ENCODE peak calls at places on chromosomes 13 and 19, in seven cellular contexts. E is neural progenitor cell, P is GM20000, N is fibroblast of the aortic adventitia, D is WTC11, L is endothelial cell, C is A549. V is an unnamed sample.

GRCh38 chr19:42290523-42291436 is 11.2 kb upstream of the PRR19 start:
- DNase-seq in E (peak), P (peak), N (no peak), D (no peak), L (peak), C (peak), V (peak)

GRCh38 chr13:61358599-61358998 is 57.0 kb downstream of the PCDH20 start:
- DNase-seq in E (no peak), P (no peak), N (no peak), D (no peak), L (no peak), C (no peak), V (no peak)

GRCh38 chr13:112605531-112605990 is 17.6 kb upstream of the TUBGCP3 start:
- DNase-seq in E (no peak), P (no peak), N (no peak), D (no peak), L (no peak), C (no peak), V (no peak)

GRCh38 chr19:40806385-40807146 is 7.6 kb downstream of the EGLN2 start:
- DNase-seq in E (peak), P (peak), N (peak), D (peak), L (peak), C (peak), V (no peak)

GRCh38 chr19:13056052-13056660 is 46.5 kb downstream of the LYL1 start:
- DNase-seq in E (peak), P (no peak), N (peak), D (peak), L (no peak), C (no peak), V (peak)

GRCh38 chr19:42092350-42092749 is 16.4 kb downstream of the ZNF574 start:
- DNase-seq in E (no peak), P (peak), N (no peak), D (peak), L (peak), C (peak), V (peak)

GRCh38 chr13:33560722-33561121 is 257.2 kb upstream of the RFC3 start:
- DNase-seq in E (no peak), P (no peak), N (peak), D (no peak), L (no peak), C (no peak), V (no peak)

GRCh38 chr13:69199664-69200063 is 908.0 kb upstream of the ATXN8OS start:
- DNase-seq in E (peak), P (no peak), N (no peak), D (no peak), L (no peak), C (no peak), V (no peak)

GRCh38 chr13:46307554-46307953 is 79.5 kb downstream of the RUBCNL start:
- DNase-seq in E (no peak), P (no peak), N (no peak), D (no peak), L (no peak), C (no peak), V (no peak)

GRCh38 chr19:18522124-18522861 is 423 bp upstream of the ELL start:
- DNase-seq in E (peak), P (peak), N (peak), D (peak), L (peak), C (peak), V (peak)
- TF ChIP-seq CTCF in E (no peak), P (no peak), N (peak), D (no peak), L (no peak), C (no peak), V (no peak)

GRCh38 chr19:9885077-9885552 is 50.0 kb downstream of the PIN1 start:
- DNase-seq in E (no peak), P (no peak), N (peak), D (no peak), L (peak), C (no peak), V (no peak)
- TF ChIP-seq CTCF in E (peak), P (no peak), N (peak), D (no peak), L (peak), C (no peak), V (no peak)

DNA sequence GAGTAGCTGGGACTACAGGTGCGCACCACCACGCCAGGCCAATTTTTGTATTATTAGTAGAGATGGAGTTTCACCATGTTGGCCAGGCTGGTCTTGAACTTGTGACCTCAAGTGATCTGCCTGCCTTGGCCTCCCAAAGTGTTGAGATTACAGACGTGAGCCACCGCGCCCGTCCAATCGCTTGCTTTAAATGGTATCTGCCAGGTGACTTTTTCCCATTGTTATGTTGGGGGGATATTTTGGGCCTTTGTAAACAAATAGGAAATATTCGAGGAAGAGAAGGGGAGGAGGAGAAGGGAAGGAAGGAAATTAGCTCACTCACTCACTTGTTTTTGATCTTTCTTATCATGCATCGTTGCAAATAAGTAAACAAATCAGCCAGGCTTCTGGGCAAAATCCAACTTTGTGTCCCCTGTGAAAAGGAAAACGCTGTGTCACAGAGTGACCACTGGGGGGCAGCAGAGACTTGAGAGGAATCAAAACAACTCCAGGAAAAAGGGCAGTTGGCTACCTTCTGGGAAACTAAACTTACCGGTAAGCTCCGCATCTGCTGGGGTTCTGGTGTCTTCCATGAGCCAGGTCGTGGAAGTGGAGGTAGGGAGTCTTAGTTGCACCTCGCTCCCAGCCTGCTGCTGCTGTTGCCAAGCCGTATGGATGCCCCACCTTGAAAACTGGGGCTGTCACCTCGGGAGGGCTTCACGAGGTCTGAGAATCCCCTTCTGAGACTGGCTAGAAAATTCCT is 9.3 kb upstream of the RANBP3 start:
- DNase-seq in E (peak), P (peak), N (peak), D (peak), L (peak), C (peak), V (peak)
- TF ChIP-seq CTCF in E (peak), P (peak), N (peak), D (peak), L (peak), C (peak), V (peak)

GRCh38 chr19:49983645-49984229 is 22.8 kb upstream of the SIGLEC11 start:
- DNase-seq in E (peak), P (peak), N (peak), D (peak), L (peak), C (peak), V (peak)
- TF ChIP-seq CTCF in E (peak), P (peak), N (peak), D (peak), L (peak), C (peak), V (peak)

DNA sequence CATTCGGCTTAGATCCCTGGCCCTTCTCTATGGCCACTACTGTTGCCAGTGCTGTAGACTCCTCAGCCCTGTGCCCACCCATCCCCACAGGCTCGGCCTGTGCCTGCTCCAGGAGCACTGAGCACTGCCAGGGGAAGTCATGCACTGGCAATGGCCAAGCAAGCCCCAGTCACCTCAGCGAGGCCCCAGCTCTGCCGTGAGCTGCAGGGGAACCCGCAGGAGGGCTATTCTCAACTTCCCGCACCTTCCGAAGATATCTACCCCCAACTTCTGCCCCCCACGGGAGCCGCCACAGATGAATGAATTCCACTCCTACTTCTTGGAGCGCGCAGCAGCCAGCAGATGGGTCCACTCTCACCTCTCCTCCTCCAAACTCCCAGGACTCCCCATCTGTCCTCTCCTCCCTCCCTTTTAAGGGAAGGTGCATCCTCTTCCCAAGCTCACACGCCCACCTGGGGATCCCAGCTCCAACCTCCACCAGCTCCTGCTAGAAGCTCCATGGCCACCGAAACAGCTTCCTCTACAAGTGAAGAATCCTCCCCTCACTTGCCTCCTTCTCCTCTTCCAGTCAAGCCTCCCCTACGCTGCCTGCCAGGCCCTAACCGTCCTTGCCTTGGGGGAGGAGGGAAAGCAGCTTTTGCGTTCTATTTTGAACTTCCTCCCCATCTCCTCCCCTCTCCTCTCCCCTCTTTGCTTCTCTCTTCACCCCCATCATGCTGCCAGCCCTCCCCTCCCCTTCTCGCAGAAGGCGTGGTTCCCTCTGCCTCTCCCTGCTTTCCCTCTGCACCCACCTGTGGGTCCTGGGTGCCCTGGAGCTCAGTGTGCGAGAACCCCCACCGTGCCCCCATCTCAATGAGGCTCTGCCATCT is 52.2 kb downstream of the PEPD start:
- DNase-seq in E (no peak), P (no peak), N (no peak), D (no peak), L (no peak), C (no peak), V (no peak)
- TF ChIP-seq CTCF in E (no peak), P (no peak), N (no peak), D (no peak), L (no peak), C (no peak), V (no peak)

GRCh38 chr19:377801-378581 is 31.0 kb downstream of the C2CD4C start:
- DNase-seq in E (no peak), P (no peak), N (no peak), D (no peak), L (no peak), C (peak), V (no peak)
- TF ChIP-seq CTCF in E (no peak), P (no peak), N (no peak), D (no peak), L (no peak), C (no peak), V (no peak)

DNA sequence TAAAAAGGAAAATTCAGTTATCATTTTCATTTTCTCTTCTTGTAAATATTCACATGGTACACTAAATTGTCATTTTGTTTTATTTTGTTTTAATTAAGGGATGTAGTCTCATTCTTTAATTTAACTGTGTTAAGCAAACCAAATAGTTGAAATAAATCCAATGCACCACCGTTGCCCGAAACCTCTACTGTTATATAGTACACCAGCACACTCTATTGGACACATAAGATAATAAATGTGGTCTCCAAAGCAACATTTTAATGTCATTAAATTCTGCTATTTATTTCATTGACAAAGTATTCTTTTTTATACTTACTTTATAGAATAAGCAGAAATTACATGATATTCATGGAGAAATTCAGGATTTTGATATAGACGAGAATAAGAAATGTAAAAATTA is 156.4 kb upstream of the FREM2 start:
- DNase-seq in E (no peak), P (peak), N (peak), D (no peak), L (no peak), C (no peak), V (no peak)
- TF ChIP-seq CTCF in E (peak), P (peak), N (peak), D (no peak), L (no peak), C (peak), V (no peak)

GRCh38 chr19:11549386-11549953 is 9.6 kb downstream of the ELOF1 start:
- DNase-seq in E (no peak), P (peak), N (no peak), D (no peak), L (no peak), C (no peak), V (no peak)

GRCh38 chr19:11550265-11550664 is 8.8 kb downstream of the ELOF1 start:
- DNase-seq in E (no peak), P (no peak), N (no peak), D (no peak), L (no peak), C (no peak), V (no peak)

GRCh38 chr19:11554160-11554559 is 4.9 kb downstream of the ELOF1 start:
- DNase-seq in E (no peak), P (no peak), N (no peak), D (no peak), L (no peak), C (no peak), V (no peak)

GRCh38 chr19:11552666-11553372 is 6.2 kb downstream of the ELOF1 start:
- DNase-seq in E (no peak), P (no peak), N (no peak), D (no peak), L (no peak), C (no peak), V (no peak)

DNA sequence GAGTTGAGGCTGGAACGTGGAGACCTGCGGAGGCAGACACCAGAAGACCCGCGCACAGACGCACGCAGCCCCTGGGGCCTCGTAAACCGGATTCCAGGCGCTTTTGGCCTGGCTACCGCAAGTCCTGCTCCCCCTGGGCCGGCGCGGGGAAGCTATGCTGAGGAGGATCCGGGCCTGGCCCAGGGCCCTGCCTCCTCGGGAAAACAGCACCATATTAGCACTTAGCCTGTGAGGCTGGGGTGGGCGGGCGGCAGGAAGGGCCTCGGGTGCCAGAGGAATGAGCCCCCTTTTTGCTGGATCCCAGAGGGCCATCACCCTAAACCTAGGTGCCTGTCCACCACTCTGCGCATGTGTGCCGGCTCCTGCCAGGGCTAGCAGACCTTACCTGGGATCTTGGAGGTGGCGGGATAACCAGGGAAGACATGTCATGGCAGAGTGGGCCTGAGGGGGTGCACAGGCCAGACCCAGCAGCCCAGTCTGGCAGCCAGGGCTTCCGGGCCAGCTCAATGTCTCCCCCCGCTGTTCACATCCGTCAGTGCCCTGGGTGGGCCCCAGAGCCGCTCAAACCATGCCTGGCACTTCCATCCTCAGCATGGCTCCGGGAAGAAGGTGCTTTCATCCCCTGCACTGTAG is 7.3 kb downstream of the ELOF1 start:
- DNase-seq in E (peak), P (no peak), N (no peak), D (peak), L (peak), C (no peak), V (peak)
- TF ChIP-seq CTCF in E (peak), P (peak), N (peak), D (peak), L (peak), C (peak), V (no peak)

GRCh38 chr13:50326746-50327145 is 311.5 kb downstream of the KCNRG start:
- DNase-seq in E (no peak), P (no peak), N (peak), D (no peak), L (no peak), C (no peak), V (no peak)
- TF ChIP-seq CTCF in E (no peak), P (no peak), N (no peak), D (no peak), L (no peak), C (no peak), V (no peak)

DNA sequence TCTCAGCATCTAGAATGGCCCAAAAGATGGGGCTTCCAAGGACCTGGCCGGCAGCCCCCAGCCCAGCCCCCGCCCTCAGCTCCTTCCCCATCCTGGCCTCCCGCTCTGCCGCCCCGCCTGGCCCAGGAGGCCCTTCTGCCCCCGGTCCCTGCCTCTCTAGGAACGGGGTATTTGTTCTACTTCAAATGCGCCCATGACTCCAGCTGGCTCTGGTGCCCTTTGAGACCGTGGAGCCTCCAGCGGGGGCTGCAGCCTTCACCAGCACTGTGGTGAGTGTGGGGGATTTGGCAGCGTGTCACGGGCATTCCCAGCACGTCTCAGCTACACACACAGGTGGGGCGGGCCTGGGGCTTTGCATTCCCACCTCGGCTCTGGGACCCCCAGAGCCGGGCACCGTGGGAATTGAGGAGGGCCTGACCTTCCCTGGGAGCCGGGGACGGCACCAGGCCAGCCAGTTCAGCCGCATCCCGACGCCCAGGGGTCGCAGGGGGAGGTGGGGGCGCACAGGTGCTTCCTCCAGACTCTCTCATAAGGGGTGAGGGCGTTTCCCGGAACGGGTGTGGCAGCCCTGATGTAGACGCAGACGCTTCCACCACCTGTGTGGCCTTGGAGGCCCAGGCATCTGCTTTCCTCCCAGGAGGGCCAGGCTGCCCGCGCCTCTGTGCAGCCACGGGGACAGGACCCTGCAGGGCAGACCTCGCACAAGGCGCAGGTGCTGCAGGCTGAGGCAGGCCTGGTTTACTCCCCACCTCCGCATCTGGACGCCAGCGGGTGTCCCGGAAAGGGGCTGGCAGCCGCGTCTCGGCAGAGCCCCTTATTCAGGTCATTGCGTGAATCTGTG is 947 bp downstream of the ATP4B start:
- DNase-seq in E (no peak), P (no peak), N (no peak), D (peak), L (no peak), C (no peak), V (no peak)
- TF ChIP-seq CTCF in E (no peak), P (no peak), N (no peak), D (no peak), L (no peak), C (no peak), V (no peak)